ENCODE peak calls at places on chromosomes 7 and 10, in six cellular contexts. One of them, this sample, is unnamed.

GRCh38 chr10:132575320-132576201 is 38.0 kb downstream of the INPP5A start:
- DNase-seq in nephron progenitor cell: no peak
- DNase-seq in breast epithelium: no peak
- DNase-seq in MM.1S: no peak
- DNase-seq in AG09309: peak; percentile 87
- DNase-seq in GM10248: peak; percentile 72
- DNase-seq in this sample: peak; percentile 68

GRCh38 chr7:16627236-16627635 is 18.3 kb downstream of the ANKMY2 start:
- DNase-seq in AG09309: peak; percentile 39
- DNase-seq in MM.1S: no peak
- DNase-seq in GM10248: no peak
- DNase-seq in nephron progenitor cell: no peak
- DNase-seq in breast epithelium: no peak
- DNase-seq in this sample: no peak

GRCh38 chr10:115948415-115948814 is 324.6 kb downstream of the GFRA1 start:
- DNase-seq in AG09309: no peak
- DNase-seq in GM10248: no peak
- DNase-seq in breast epithelium: no peak
- DNase-seq in nephron progenitor cell: no peak
- DNase-seq in MM.1S: peak; percentile 14
- DNase-seq in this sample: no peak

GRCh38 chr7:78718212-78718611 is 735.3 kb downstream of the MAGI2 start:
- DNase-seq in MM.1S: no peak
- DNase-seq in GM10248: no peak
- DNase-seq in AG09309: no peak
- DNase-seq in breast epithelium: no peak
- DNase-seq in nephron progenitor cell: no peak
- DNase-seq in this sample: no peak

GRCh38 chr10:83706952-83707582 is 432.2 kb upstream of the GHITM start:
- DNase-seq in GM10248: no peak
- DNase-seq in nephron progenitor cell: no peak
- DNase-seq in AG09309: no peak
- DNase-seq in MM.1S: no peak
- DNase-seq in breast epithelium: no peak
- DNase-seq in this sample: no peak

GRCh38 chr7:73424486-73424885 is 9.1 kb upstream of the FZD9 start:
- DNase-seq in breast epithelium: no peak
- DNase-seq in AG09309: no peak
- DNase-seq in GM10248: no peak
- DNase-seq in nephron progenitor cell: no peak
- DNase-seq in MM.1S: no peak
- DNase-seq in this sample: no peak

GRCh38 chr10:61870521-61870895 is 31.0 kb upstream of the ARID5B start:
- DNase-seq in nephron progenitor cell: no peak
- DNase-seq in GM10248: no peak
- DNase-seq in AG09309: no peak
- DNase-seq in breast epithelium: no peak
- DNase-seq in MM.1S: no peak
- DNase-seq in this sample: no peak

GRCh38 chr10:46551701-46552525 is 4.5 kb downstream of the GPRIN2 start:
- DNase-seq in MM.1S: no peak
- DNase-seq in breast epithelium: no peak
- DNase-seq in GM10248: no peak
- DNase-seq in nephron progenitor cell: peak; percentile 5
- DNase-seq in AG09309: no peak
- DNase-seq in this sample: no peak

GRCh38 chr7:129438839-129439640 is 4.8 kb downstream of the STRIP2 start:
- DNase-seq in MM.1S: no peak
- DNase-seq in AG09309: no peak
- DNase-seq in nephron progenitor cell: no peak
- DNase-seq in breast epithelium: no peak
- DNase-seq in GM10248: no peak
- DNase-seq in this sample: no peak

GRCh38 chr10:63013755-63014154 is 119.4 kb upstream of the NRBF2 start:
- DNase-seq in MM.1S: no peak
- DNase-seq in GM10248: no peak
- DNase-seq in nephron progenitor cell: no peak
- DNase-seq in AG09309: no peak
- DNase-seq in breast epithelium: no peak
- DNase-seq in this sample: no peak

GRCh38 chr7:21063106-21063505 is 276.4 kb upstream of the SP8 start:
- DNase-seq in GM10248: no peak
- DNase-seq in breast epithelium: no peak
- DNase-seq in nephron progenitor cell: no peak
- DNase-seq in AG09309: no peak
- DNase-seq in MM.1S: no peak
- DNase-seq in this sample: no peak

GRCh38 chr7:94632338-94633024 is 23.5 kb downstream of the SGCE start:
- DNase-seq in breast epithelium: no peak
- DNase-seq in GM10248: no peak
- DNase-seq in MM.1S: no peak
- DNase-seq in AG09309: peak; percentile 68
- DNase-seq in nephron progenitor cell: no peak
- DNase-seq in this sample: peak; percentile 21

GRCh38 chr7:122770943-122771342 is 68.2 kb upstream of the RNF148 start:
- DNase-seq in breast epithelium: no peak
- DNase-seq in MM.1S: no peak
- DNase-seq in AG09309: no peak
- DNase-seq in nephron progenitor cell: no peak
- DNase-seq in GM10248: no peak
- DNase-seq in this sample: no peak

GRCh38 chr7:68619476-68619875 is 978.8 kb upstream of the AUTS2 start:
- DNase-seq in AG09309: peak; percentile 14
- DNase-seq in MM.1S: no peak
- DNase-seq in nephron progenitor cell: no peak
- DNase-seq in GM10248: no peak
- DNase-seq in breast epithelium: no peak
- DNase-seq in this sample: no peak
- TF ChIP-seq CTCF in AG09309: no peak
- TF ChIP-seq CTCF in MM.1S: no peak
- TF ChIP-seq CTCF in nephron progenitor cell: no peak
- TF ChIP-seq CTCF in GM10248: no peak
- TF ChIP-seq CTCF in breast epithelium: no peak
- TF ChIP-seq CTCF in this sample: no peak

GRCh38 chr7:158827411-158828342 is 1.6 kb downstream of the ESYT2 start:
- DNase-seq in nephron progenitor cell: no peak
- DNase-seq in GM10248: peak; percentile 54
- DNase-seq in breast epithelium: no peak
- DNase-seq in AG09309: no peak
- DNase-seq in MM.1S: peak; percentile 35
- DNase-seq in this sample: peak; percentile 43

GRCh38 chr7:158830211-158830723 is 958 bp upstream of the ESYT2 start:
- DNase-seq in AG09309: no peak
- DNase-seq in nephron progenitor cell: no peak
- DNase-seq in MM.1S: no peak
- DNase-seq in breast epithelium: no peak
- DNase-seq in GM10248: no peak
- DNase-seq in this sample: no peak

GRCh38 chr7:158828343-158829020 is 827 bp downstream of the ESYT2 start:
- DNase-seq in MM.1S: no peak
- DNase-seq in breast epithelium: peak; percentile 65
- DNase-seq in GM10248: peak; percentile 30
- DNase-seq in AG09309: no peak
- DNase-seq in nephron progenitor cell: peak; percentile 69
- DNase-seq in this sample: peak; percentile 46

GRCh38 chr7:158829342-158830210 is at the start of gene ESYT2:
- DNase-seq in AG09309: peak; percentile 83
- DNase-seq in MM.1S: peak; percentile 99
- DNase-seq in GM10248: peak; percentile 98
- DNase-seq in nephron progenitor cell: peak; percentile 97
- DNase-seq in breast epithelium: peak; percentile 100
- DNase-seq in this sample: peak; percentile 98

GRCh38 chr7:158829021-158829341 is 328 bp downstream of the ESYT2 start:
- DNase-seq in breast epithelium: no peak
- DNase-seq in nephron progenitor cell: no peak
- DNase-seq in GM10248: peak; percentile 73
- DNase-seq in AG09309: no peak
- DNase-seq in MM.1S: peak; percentile 92
- DNase-seq in this sample: peak; percentile 84
- TF ChIP-seq CTCF in breast epithelium: no peak
- TF ChIP-seq CTCF in nephron progenitor cell: no peak
- TF ChIP-seq CTCF in GM10248: peak; percentile 27
- TF ChIP-seq CTCF in AG09309: no peak
- TF ChIP-seq CTCF in MM.1S: no peak
- TF ChIP-seq CTCF in this sample: peak; percentile 31

DNA sequence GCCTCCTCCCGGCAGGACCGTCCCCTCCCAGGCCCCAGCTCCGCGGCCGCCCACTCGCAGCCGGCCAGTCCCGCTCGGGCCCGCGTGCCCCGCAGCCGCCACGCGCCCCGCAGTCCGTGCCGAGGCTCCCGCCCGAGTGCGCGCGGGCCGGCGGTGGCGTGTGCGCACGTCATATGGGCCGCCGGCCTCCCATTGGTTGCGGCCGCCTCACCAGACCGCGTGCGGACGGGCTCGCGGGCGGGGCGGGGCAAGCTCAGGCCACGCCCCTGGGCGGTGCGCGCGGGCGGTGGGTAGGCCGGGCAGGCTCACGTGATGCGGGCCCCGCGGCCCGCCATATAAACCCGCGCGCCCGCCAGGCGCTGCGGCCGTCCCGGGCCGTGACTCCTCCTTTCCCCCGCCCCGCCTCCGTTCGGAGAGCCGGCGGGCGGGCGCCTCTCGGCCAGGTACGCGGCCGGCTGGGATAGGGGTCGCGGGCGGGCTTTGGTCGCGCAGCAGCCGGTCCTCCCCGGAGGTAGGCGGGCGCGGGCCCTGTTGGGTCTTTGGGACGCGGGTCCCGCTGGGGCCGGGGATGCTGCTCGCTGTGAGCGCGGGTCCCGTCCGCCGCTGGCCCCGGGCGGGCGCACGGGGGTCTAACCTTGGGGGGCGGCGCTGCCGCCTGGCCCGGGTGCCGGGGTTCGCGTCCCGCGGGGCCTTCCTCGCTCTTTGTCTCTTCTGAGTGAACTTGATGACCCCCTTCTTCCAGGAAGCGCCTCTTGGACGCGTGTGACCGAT is at the start of gene INSIG1:
- DNase-seq in MM.1S: peak; percentile 97
- DNase-seq in nephron progenitor cell: peak; percentile 94
- DNase-seq in breast epithelium: peak; percentile 89
- DNase-seq in GM10248: peak; percentile 98
- DNase-seq in AG09309: peak; percentile 61
- DNase-seq in this sample: peak; percentile 99
- TF ChIP-seq CTCF in MM.1S: no peak
- TF ChIP-seq CTCF in nephron progenitor cell: no peak
- TF ChIP-seq CTCF in breast epithelium: no peak
- TF ChIP-seq CTCF in GM10248: no peak
- TF ChIP-seq CTCF in AG09309: no peak
- TF ChIP-seq CTCF in this sample: no peak

DNA sequence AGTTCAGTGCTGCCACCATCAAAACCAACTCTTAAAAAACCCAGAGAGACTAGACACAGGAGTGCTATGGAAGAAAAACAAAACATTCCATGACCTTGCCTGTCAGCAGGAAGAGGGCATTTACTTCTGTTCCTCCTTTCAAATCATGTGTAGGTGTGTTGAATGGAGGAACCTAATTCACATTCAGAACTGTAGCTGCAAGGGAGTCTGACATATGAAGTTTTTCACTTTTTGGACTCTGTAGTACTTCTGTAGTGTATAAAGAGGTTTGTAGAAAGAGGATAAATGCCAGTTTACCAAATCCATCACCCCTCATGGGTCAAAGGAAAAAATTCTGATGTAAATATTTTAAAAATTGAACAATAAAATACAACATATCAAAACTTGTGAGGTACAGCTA is 51.1 kb upstream of the SYPL1 start:
- DNase-seq in GM10248: no peak
- DNase-seq in nephron progenitor cell: no peak
- DNase-seq in MM.1S: no peak
- DNase-seq in breast epithelium: no peak
- DNase-seq in AG09309: no peak
- DNase-seq in this sample: no peak
- TF ChIP-seq CTCF in GM10248: no peak
- TF ChIP-seq CTCF in nephron progenitor cell: no peak
- TF ChIP-seq CTCF in MM.1S: no peak
- TF ChIP-seq CTCF in breast epithelium: no peak
- TF ChIP-seq CTCF in AG09309: no peak
- TF ChIP-seq CTCF in this sample: no peak

DNA sequence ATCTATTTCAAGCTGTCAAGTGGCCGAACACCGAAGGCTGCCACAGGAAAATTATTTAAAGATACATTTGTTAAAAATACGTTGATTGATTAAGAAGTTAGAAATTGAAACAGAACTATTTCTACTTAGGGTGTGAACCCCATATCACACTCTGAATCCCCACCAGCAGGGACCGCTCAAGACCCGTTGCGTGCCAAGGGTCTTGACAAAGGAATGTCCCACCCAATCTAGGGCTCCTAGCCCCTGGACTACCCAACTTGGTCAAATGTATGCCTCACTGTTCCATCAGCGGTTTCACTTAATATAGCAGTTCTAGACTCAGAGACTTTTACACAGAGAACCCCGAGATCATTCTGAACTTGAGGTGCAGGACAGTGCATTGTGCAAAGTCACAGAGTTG is 11.6 kb upstream of the PFKFB3 start:
- DNase-seq in breast epithelium: no peak
- DNase-seq in nephron progenitor cell: no peak
- DNase-seq in MM.1S: no peak
- DNase-seq in AG09309: no peak
- DNase-seq in GM10248: no peak
- DNase-seq in this sample: no peak
- TF ChIP-seq CTCF in breast epithelium: no peak
- TF ChIP-seq CTCF in nephron progenitor cell: no peak
- TF ChIP-seq CTCF in MM.1S: no peak
- TF ChIP-seq CTCF in AG09309: no peak
- TF ChIP-seq CTCF in GM10248: no peak
- TF ChIP-seq CTCF in this sample: no peak

GRCh38 chr10:9163699-9164098 is 1109.2 kb downstream of the GATA3 start:
- DNase-seq in MM.1S: no peak
- DNase-seq in GM10248: no peak
- DNase-seq in AG09309: no peak
- DNase-seq in nephron progenitor cell: no peak
- DNase-seq in breast epithelium: no peak
- DNase-seq in this sample: no peak
- TF ChIP-seq CTCF in MM.1S: no peak
- TF ChIP-seq CTCF in GM10248: no peak
- TF ChIP-seq CTCF in AG09309: no peak
- TF ChIP-seq CTCF in nephron progenitor cell: no peak
- TF ChIP-seq CTCF in breast epithelium: no peak
- TF ChIP-seq CTCF in this sample: no peak

DNA sequence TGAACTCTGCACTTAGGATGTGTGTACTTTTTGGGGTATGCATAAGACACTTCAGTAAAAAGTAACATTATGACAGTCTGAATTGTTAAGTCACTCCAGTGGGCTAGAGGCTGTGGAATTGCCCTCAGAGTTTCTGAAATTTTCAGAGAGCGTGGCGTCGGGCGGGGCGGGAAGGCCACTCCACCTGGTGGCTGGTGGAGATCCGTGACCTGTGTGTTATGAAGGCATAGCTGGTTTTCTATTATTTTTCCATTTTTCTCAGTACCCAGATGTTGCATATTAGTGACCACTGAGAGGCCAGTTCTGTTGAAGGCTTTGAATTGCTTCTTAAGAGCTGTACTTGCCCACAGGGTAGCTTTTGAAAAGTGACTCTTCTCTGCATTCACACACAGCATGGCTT is 52.5 kb downstream of the TACR2 start:
- DNase-seq in AG09309: no peak
- DNase-seq in nephron progenitor cell: no peak
- DNase-seq in breast epithelium: no peak
- DNase-seq in GM10248: no peak
- DNase-seq in MM.1S: no peak
- DNase-seq in this sample: no peak
- TF ChIP-seq CTCF in AG09309: no peak
- TF ChIP-seq CTCF in nephron progenitor cell: no peak
- TF ChIP-seq CTCF in breast epithelium: no peak
- TF ChIP-seq CTCF in GM10248: no peak
- TF ChIP-seq CTCF in MM.1S: no peak
- TF ChIP-seq CTCF in this sample: peak; percentile 2